ENCODE peak calls at places on chromosomes 2 and 18, in five cellular contexts. One of them, this sample, is unnamed.

GRCh38 chr2:8657423-8658062 is 24.3 kb upstream of the ID2 start:
- DNase-seq in NCI-H460: no peak
- DNase-seq in GM10248: no peak
- DNase-seq in type B pancreatic cell: no peak
- DNase-seq in iPS DF 6.9: no peak
- DNase-seq in this sample: no peak

GRCh38 chr2:205681836-205682238 is 464 bp upstream of the NRP2 start:
- DNase-seq in NCI-H460: no peak
- DNase-seq in GM10248: no peak
- DNase-seq in type B pancreatic cell: no peak
- DNase-seq in iPS DF 6.9: no peak
- DNase-seq in this sample: peak; percentile 69

GRCh38 chr2:10922307-10923006 is 10.7 kb downstream of the KCNF1 start:
- DNase-seq in NCI-H460: no peak
- DNase-seq in GM10248: no peak
- DNase-seq in type B pancreatic cell: no peak
- DNase-seq in iPS DF 6.9: no peak
- DNase-seq in this sample: no peak

GRCh38 chr2:229407170-229407569 is 136.1 kb upstream of the PID1 start:
- DNase-seq in NCI-H460: peak; percentile 93
- DNase-seq in GM10248: no peak
- DNase-seq in type B pancreatic cell: no peak
- DNase-seq in iPS DF 6.9: no peak
- DNase-seq in this sample: peak; percentile 99

GRCh38 chr2:235611756-235612155 is 117.9 kb downstream of the AGAP1 start:
- DNase-seq in NCI-H460: no peak
- DNase-seq in GM10248: no peak
- DNase-seq in type B pancreatic cell: no peak
- DNase-seq in iPS DF 6.9: no peak
- DNase-seq in this sample: no peak

GRCh38 chr2:10006248-10007147 is 36.9 kb upstream of the KLF11 start:
- DNase-seq in NCI-H460: no peak
- DNase-seq in GM10248: no peak
- DNase-seq in type B pancreatic cell: no peak
- DNase-seq in iPS DF 6.9: no peak
- DNase-seq in this sample: peak; percentile 31

GRCh38 chr18:28065031-28065792 is 111.7 kb downstream of the CDH2 start:
- DNase-seq in NCI-H460: no peak
- DNase-seq in GM10248: no peak
- DNase-seq in type B pancreatic cell: no peak
- DNase-seq in iPS DF 6.9: no peak
- DNase-seq in this sample: peak; percentile 48

GRCh38 chr2:197929008-197929885 is 124.9 kb downstream of the PLCL1 start:
- DNase-seq in NCI-H460: no peak
- DNase-seq in GM10248: no peak
- DNase-seq in type B pancreatic cell: no peak
- DNase-seq in iPS DF 6.9: no peak
- DNase-seq in this sample: peak; percentile 64

GRCh38 chr2:192218347-192218746 is 23.6 kb upstream of the TMEFF2 start:
- DNase-seq in NCI-H460: no peak
- DNase-seq in GM10248: no peak
- DNase-seq in type B pancreatic cell: no peak
- DNase-seq in iPS DF 6.9: no peak
- DNase-seq in this sample: no peak

GRCh38 chr2:235839974-235840373 is 328.2 kb downstream of the GBX2 start:
- DNase-seq in NCI-H460: no peak
- DNase-seq in GM10248: no peak
- DNase-seq in type B pancreatic cell: no peak
- DNase-seq in iPS DF 6.9: no peak
- DNase-seq in this sample: no peak

GRCh38 chr2:121524650-121525425 is 5.8 kb upstream of the RNU4ATAC start:
- DNase-seq in NCI-H460: no peak
- DNase-seq in GM10248: no peak
- DNase-seq in type B pancreatic cell: no peak
- DNase-seq in iPS DF 6.9: no peak
- DNase-seq in this sample: no peak

GRCh38 chr18:23232331-23232730 is 97.0 kb downstream of the CABLES1 start:
- DNase-seq in NCI-H460: no peak
- DNase-seq in GM10248: no peak
- DNase-seq in type B pancreatic cell: no peak
- DNase-seq in iPS DF 6.9: no peak
- DNase-seq in this sample: no peak

GRCh38 chr2:239157766-239158165 is 243.1 kb downstream of the HDAC4 start:
- DNase-seq in NCI-H460: peak; percentile 16
- DNase-seq in GM10248: no peak
- DNase-seq in type B pancreatic cell: peak; percentile 69
- DNase-seq in iPS DF 6.9: peak; percentile 45
- DNase-seq in this sample: peak; percentile 44

This sample was measured in lung microvascular endothelial cell.